ENCODE peak calls at places on chromosomes 5 and 9, in eight cellular contexts. C is stimulated activated CD8-positive, alpha-beta memory T cell treated with anti-CD3 and anti-CD28 coated beads, Interleukin-2, amount 100 ng/mL, for 1 hour; M is globus pallidus; B is anterior cingulate cortex; P is endothelial cell of umbilical vein; G is stimulated activated CD4-positive, alpha-beta T cell treated with anti-CD3 and anti-CD28 coated beads, Interleukin-1b, Interleukin-23, amount 100 ng/mL, for 24 hours; W is colonic mucosa; X is activated CD4-positive, CD25-positive, alpha-beta regulatory T cell treated with anti-CD3 and anti-CD28 coated beads, Interleukin-2, amount 50 U/mL, for 72 hours. V is an unnamed sample.

GRCh38 chr5:72537166-72537565 is 30.0 kb upstream of the ZNF366 start:
- DNase-seq in X (no peak), M (no peak), C (no peak), B (no peak), G (no peak), W (no peak), P (no peak), V (no peak)

GRCh38 chr5:14676320-14676719 is 11.8 kb downstream of the OTULIN start:
- DNase-seq in W (no peak), G (no peak), P (no peak), B (no peak), M (no peak), C (no peak), X (no peak), V (no peak)

GRCh38 chr5:74174366-74174765 is 466.2 kb downstream of the ENC1 start:
- DNase-seq in C (no peak), B (no peak), G (no peak), X (no peak), P (no peak), M (no peak), W (no peak), V (no peak)

GRCh38 chr5:39214912-39215709 is 4.3 kb downstream of the FYB1 start:
- DNase-seq in W (no peak), B (no peak), X (no peak), G (no peak), M (no peak), P (no peak), C (no peak), V (no peak)

GRCh38 chr5:44774279-44774880 is 34.4 kb upstream of the MRPS30 start:
- DNase-seq in X (no peak), G (no peak), W (no peak), C (no peak), B (no peak), M (peak), P (peak), V (no peak)

GRCh38 chr5:75202935-75203334 is 33.7 kb downstream of the ANKRD31 start:
- DNase-seq in C (no peak), W (no peak), P (no peak), M (no peak), B (no peak), X (no peak), G (no peak), V (no peak)

GRCh38 chr5:180122875-180123274 is 51.3 kb upstream of the RNF130 start:
- DNase-seq in M (no peak), X (no peak), W (no peak), G (no peak), B (no peak), P (no peak), C (no peak), V (no peak)

GRCh38 chr5:34035732-34036131 is 7.3 kb downstream of the C1QTNF3 start:
- DNase-seq in B (no peak), M (peak), W (no peak), P (no peak), G (no peak), C (no peak), X (no peak), V (no peak)

GRCh38 chr5:3179220-3179619 is 416.4 kb upstream of the IRX1 start:
- DNase-seq in X (no peak), P (no peak), C (no peak), G (no peak), B (no peak), M (no peak), W (no peak), V (no peak)

GRCh38 chr5:141747152-141747640 is 65.2 kb upstream of the ARAP3 start:
- DNase-seq in P (peak), B (peak), M (peak), C (no peak), X (no peak), G (no peak), W (peak), V (no peak)

GRCh38 chr5:87912419-87912818 is 356.2 kb downstream of the TMEM161B start:
- DNase-seq in G (no peak), P (no peak), B (no peak), X (no peak), C (no peak), M (no peak), W (no peak), V (no peak)

GRCh38 chr5:140977003-140977402 is 10.7 kb downstream of the PCDHAC2 start:
- DNase-seq in C (no peak), W (no peak), B (no peak), M (no peak), P (peak), X (no peak), G (no peak), V (no peak)

GRCh38 chr5:110356687-110357086 is 369.8 kb downstream of the TMEM232 start:
- DNase-seq in C (no peak), M (no peak), P (no peak), B (no peak), W (no peak), G (no peak), X (no peak), V (no peak)

GRCh38 chr9:19320495-19320894 is 59.5 kb downstream of the RPS6 start:
- DNase-seq in X (no peak), W (no peak), G (no peak), P (no peak), M (no peak), C (no peak), B (no peak), V (no peak)

GRCh38 chr9:26181836-26182235 is 503.6 kb upstream of the TUSC1 start:
- DNase-seq in M (no peak), X (no peak), G (no peak), P (no peak), W (no peak), B (no peak), C (no peak), V (no peak)

GRCh38 chr5:100772011-100772410 is 131.1 kb downstream of the ST8SIA4 start:
- DNase-seq in P (no peak), G (no peak), C (no peak), X (no peak), W (no peak), B (no peak), M (no peak), V (no peak)

GRCh38 chr5:137890850-137891249 is 1.6 kb downstream of the PKD2L2 start:
- DNase-seq in P (no peak), G (no peak), X (no peak), M (no peak), B (no peak), W (no peak), C (no peak), V (no peak)

GRCh38 chr5:146620663-146621051 is 104.7 kb upstream of the GPR151 start:
- DNase-seq in C (no peak), W (no peak), B (no peak), X (no peak), P (no peak), G (no peak), M (no peak), V (no peak)

GRCh38 chr5:111755942-111756353 is 1.0 kb downstream of the NREP start:
- DNase-seq in M (no peak), C (no peak), G (no peak), B (no peak), P (peak), W (no peak), X (no peak), V (no peak)

GRCh38 chr9:83322438-83322837 is 215.8 kb downstream of the FRMD3 start:
- DNase-seq in X (no peak), G (no peak), P (no peak), B (no peak), C (no peak), W (no peak), M (no peak), V (no peak)

V was measured in pulmonary artery endothelial cell.